ENCODE peak calls at places on chromosomes 6 and 20, in four cellular contexts. B is PC-3; F is CD8-positive, alpha-beta T cell; Q is heart right ventricle. L is an unnamed sample.

GRCh38 chr6:35419431-35419830 is 32.7 kb upstream of the FANCE start:
- DNase-seq in B (peak), F (no peak), Q (no peak), L (no peak)

GRCh38 chr6:114346451-114346850 is 3.6 kb upstream of the HS3ST5 start:
- DNase-seq in B (peak), F (no peak), Q (no peak), L (no peak)

GRCh38 chr20:2080532-2081224 is 20.9 kb upstream of the STK35 start:
- DNase-seq in B (no peak), F (no peak), Q (no peak), L (no peak)

GRCh38 chr6:3157151-3157933 is at the start of gene TUBB2A:
- DNase-seq in B (peak), F (peak), Q (peak), L (peak)

GRCh38 chr6:101296184-101296583 is 97.3 kb upstream of the GRIK2 start:
- DNase-seq in B (peak), F (no peak), Q (no peak), L (no peak)

GRCh38 chr6:22411408-22412105 is 114.7 kb upstream of the PRL start:
- DNase-seq in B (no peak), F (no peak), Q (no peak), L (no peak)

GRCh38 chr20:47669927-47670890 is 115.1 kb downstream of the SULF2 start:
- DNase-seq in B (no peak), F (no peak), Q (no peak), L (no peak)

GRCh38 chr6:150685860-150686259 is 86.2 kb downstream of the PLEKHG1 start:
- DNase-seq in B (peak), F (peak), Q (no peak), L (peak)

GRCh38 chr6:122178988-122179387 is 220.5 kb upstream of the HSF2 start:
- DNase-seq in B (no peak), F (no peak), Q (no peak), L (no peak)

GRCh38 chr20:31943052-31943471 is 8.8 kb downstream of the PDRG1 start:
- DNase-seq in B (no peak), F (no peak), Q (peak), L (no peak)

GRCh38 chr6:37648465-37649330 is 49.0 kb downstream of the MDGA1 start:
- DNase-seq in B (no peak), F (peak), Q (no peak), L (no peak)

GRCh38 chr6:37646986-37647764 is 50.5 kb downstream of the MDGA1 start:
- DNase-seq in B (no peak), F (no peak), Q (no peak), L (no peak)

GRCh38 chr6:37647765-37648085 is 50.0 kb downstream of the MDGA1 start:
- DNase-seq in B (no peak), F (no peak), Q (no peak), L (no peak)

GRCh38 chr6:37651991-37652390 is 45.7 kb downstream of the MDGA1 start:
- DNase-seq in B (no peak), F (no peak), Q (no peak), L (no peak)

GRCh38 chr6:37650071-37650481 is 47.6 kb downstream of the MDGA1 start:
- DNase-seq in B (no peak), F (no peak), Q (no peak), L (peak)
- TF ChIP-seq CTCF in B (no peak), F (no peak), Q (no peak), L (peak)

GRCh38 chr20:62305765-62306431 is 3.1 kb downstream of the ADRM1 start:
- DNase-seq in B (peak), F (no peak), Q (no peak), L (no peak)

GRCh38 chr20:62304331-62305148 is 1.7 kb downstream of the ADRM1 start:
- DNase-seq in B (peak), F (no peak), Q (no peak), L (no peak)

GRCh38 chr20:62303327-62304226 is 780 bp downstream of the ADRM1 start:
- DNase-seq in B (peak), F (no peak), Q (no peak), L (peak)

GRCh38 chr20:62306440-62307187 is 3.8 kb downstream of the ADRM1 start:
- DNase-seq in B (no peak), F (no peak), Q (no peak), L (no peak)

GRCh38 chr20:62305149-62305764 is 2.5 kb downstream of the ADRM1 start:
- DNase-seq in B (peak), F (no peak), Q (no peak), L (no peak)
- TF ChIP-seq CTCF in B (peak), F (no peak), Q (no peak), L (no peak)

GRCh38 chr6:146429831-146430230 is 113.8 kb upstream of the RAB32 start:
- DNase-seq in B (no peak), F (no peak), Q (no peak), L (no peak)
- TF ChIP-seq CTCF in B (no peak), F (no peak), Q (no peak), L (no peak)

GRCh38 chr6:80134065-80134464 is 27.6 kb downstream of the BCKDHB start:
- DNase-seq in B (no peak), F (no peak), Q (no peak), L (no peak)

DNA sequence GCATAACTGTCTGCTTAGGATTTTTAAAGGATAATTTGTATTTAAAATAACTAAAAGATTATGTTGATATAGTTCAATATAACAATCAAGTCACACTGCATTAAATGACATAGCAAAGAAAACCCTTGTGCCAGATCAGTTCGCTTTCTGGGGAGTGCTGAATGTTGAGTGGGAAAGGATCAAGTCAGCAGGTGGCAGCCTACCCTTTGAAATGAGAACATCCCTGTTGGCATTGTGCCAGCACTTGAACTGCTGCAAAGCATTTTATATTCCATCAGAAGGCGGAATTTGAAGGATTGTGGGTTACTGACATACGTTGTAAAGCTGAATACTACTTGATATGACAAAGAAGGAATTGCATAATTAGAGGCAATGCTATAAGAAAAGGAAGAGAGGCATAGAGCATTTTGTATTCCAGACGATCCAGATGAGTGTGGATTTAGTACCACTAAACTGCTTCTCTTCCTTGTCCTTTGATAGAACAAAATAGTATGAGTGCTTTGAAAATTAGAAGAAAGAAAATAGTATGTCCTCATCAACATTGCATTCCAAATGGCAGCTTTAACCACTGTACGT is 26.6 kb downstream of the BCKDHB start:
- DNase-seq in B (peak), F (peak), Q (peak), L (no peak)
- TF ChIP-seq CTCF in B (peak), F (no peak), Q (peak), L (peak)

GRCh38 chr20:61487346-61488022 is 235.4 kb downstream of the CDH4 start:
- DNase-seq in B (no peak), F (no peak), Q (no peak), L (no peak)
- TF ChIP-seq CTCF in B (no peak), F (no peak), Q (no peak), L (no peak)

DNA sequence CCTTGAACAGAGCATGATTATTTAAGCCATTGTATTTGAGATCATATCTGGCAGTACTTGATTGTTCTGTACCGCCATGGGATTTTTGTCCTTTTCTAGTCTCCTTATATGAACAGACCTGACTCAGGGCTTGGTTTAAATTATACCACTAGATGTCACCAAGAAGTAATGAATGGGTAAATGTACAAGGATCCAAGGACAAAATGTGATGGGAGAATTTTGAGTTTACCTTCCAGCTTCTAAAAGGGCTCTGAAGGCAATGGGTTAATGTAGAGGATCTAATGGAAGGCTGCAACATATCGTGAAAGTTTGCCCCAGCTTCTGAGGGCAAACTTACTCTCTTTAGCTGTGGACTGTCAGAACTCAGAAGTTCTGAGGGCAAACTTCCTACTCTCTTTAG is 12.0 kb downstream of the RNF8 start:
- DNase-seq in B (peak), F (no peak), Q (no peak), L (no peak)
- TF ChIP-seq CTCF in B (peak), F (no peak), Q (peak), L (peak)

DNA sequence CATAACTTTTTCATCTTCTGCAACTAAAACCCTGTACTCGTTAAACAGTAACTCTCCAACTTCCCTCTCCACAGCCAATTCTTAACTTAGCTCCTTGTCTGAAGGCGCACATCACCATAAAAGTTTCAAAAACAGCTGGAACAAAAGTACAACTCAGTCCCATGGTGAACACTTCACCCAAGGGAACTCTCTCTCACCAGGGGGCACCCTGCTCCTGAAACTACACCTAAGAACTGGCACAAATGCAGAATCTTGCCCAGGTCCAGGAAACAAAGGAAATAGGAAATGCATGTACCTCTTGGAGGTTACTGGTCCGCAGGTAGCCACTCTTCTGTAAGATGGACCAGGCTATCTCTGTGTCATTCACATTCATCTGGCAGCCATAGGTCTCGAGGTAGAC is 6.6 kb downstream of the CDK5RAP1 start:
- DNase-seq in B (peak), F (no peak), Q (no peak), L (no peak)
- TF ChIP-seq CTCF in B (peak), F (no peak), Q (no peak), L (no peak)

L was measured in GM13977.